ENCODE peak calls at places on chromosome 1, in four cellular contexts. One of them, this sample, is unnamed.

GRCh38 chr1:162629651-162630050 is 2.6 kb upstream of the DDR2 start:
- DNase-seq in uterus: no peak
- DNase-seq in astrocyte of the spinal cord: peak
- DNase-seq in right cardiac atrium: no peak
- DNase-seq in this sample: no peak

GRCh38 chr1:53740621-53741105 is 1.7 kb upstream of the GLIS1 start:
- DNase-seq in uterus: no peak
- DNase-seq in astrocyte of the spinal cord: peak
- DNase-seq in right cardiac atrium: no peak
- DNase-seq in this sample: no peak

GRCh38 chr1:46333300-46334029 is 7.1 kb upstream of the NSUN4 start:
- DNase-seq in uterus: no peak
- DNase-seq in astrocyte of the spinal cord: peak
- DNase-seq in right cardiac atrium: no peak
- DNase-seq in this sample: no peak

GRCh38 chr1:29527314-29528004 is 291.1 kb downstream of the PTPRU start:
- DNase-seq in uterus: no peak
- DNase-seq in astrocyte of the spinal cord: no peak
- DNase-seq in right cardiac atrium: no peak
- DNase-seq in this sample: no peak

GRCh38 chr1:180636138-180636537 is 4.3 kb downstream of the XPR1 start:
- DNase-seq in uterus: no peak
- DNase-seq in astrocyte of the spinal cord: no peak
- DNase-seq in right cardiac atrium: no peak
- DNase-seq in this sample: no peak

GRCh38 chr1:150072959-150073358 is 5.4 kb downstream of the VPS45 start:
- DNase-seq in uterus: no peak
- DNase-seq in astrocyte of the spinal cord: peak
- DNase-seq in right cardiac atrium: no peak
- DNase-seq in this sample: no peak

GRCh38 chr1:153395776-153396175 is 4.9 kb upstream of the S100A8 start:
- DNase-seq in uterus: no peak
- DNase-seq in astrocyte of the spinal cord: no peak
- DNase-seq in right cardiac atrium: no peak
- DNase-seq in this sample: no peak

GRCh38 chr1:240914506-240914905 is 302.6 kb upstream of the GREM2 start:
- DNase-seq in uterus: no peak
- DNase-seq in astrocyte of the spinal cord: no peak
- DNase-seq in right cardiac atrium: no peak
- DNase-seq in this sample: no peak

GRCh38 chr1:47181955-47182680 is 7.7 kb downstream of the PDZK1IP1 start:
- DNase-seq in uterus: no peak
- DNase-seq in astrocyte of the spinal cord: no peak
- DNase-seq in right cardiac atrium: no peak
- DNase-seq in this sample: no peak

GRCh38 chr1:158163000-158163947 is 17.4 kb upstream of the CD1D start:
- DNase-seq in uterus: no peak
- DNase-seq in astrocyte of the spinal cord: no peak
- DNase-seq in right cardiac atrium: no peak
- DNase-seq in this sample: no peak

GRCh38 chr1:14238472-14239059 is 359.9 kb upstream of the KAZN start:
- DNase-seq in uterus: peak
- DNase-seq in astrocyte of the spinal cord: no peak
- DNase-seq in right cardiac atrium: peak
- DNase-seq in this sample: peak

GRCh38 chr1:9292361-9293240 is at the start of gene SPSB1:
- DNase-seq in uterus: peak
- DNase-seq in astrocyte of the spinal cord: peak
- DNase-seq in right cardiac atrium: peak
- DNase-seq in this sample: peak

GRCh38 chr1:100955322-100955721 is 59.4 kb downstream of the SLC30A7 start:
- DNase-seq in uterus: no peak
- DNase-seq in astrocyte of the spinal cord: peak
- DNase-seq in right cardiac atrium: no peak
- DNase-seq in this sample: no peak

GRCh38 chr1:9258629-9259028 is 24.1 kb downstream of the H6PD start:
- DNase-seq in uterus: no peak
- DNase-seq in astrocyte of the spinal cord: no peak
- DNase-seq in right cardiac atrium: no peak
- DNase-seq in this sample: no peak

GRCh38 chr1:221268295-221268694 is 389.1 kb downstream of the HLX start:
- DNase-seq in uterus: no peak
- DNase-seq in astrocyte of the spinal cord: peak
- DNase-seq in right cardiac atrium: no peak
- DNase-seq in this sample: no peak

GRCh38 chr1:218284377-218284916 is 646 bp upstream of the RRP15 start:
- DNase-seq in uterus: no peak
- DNase-seq in astrocyte of the spinal cord: no peak
- DNase-seq in right cardiac atrium: peak
- DNase-seq in this sample: no peak

GRCh38 chr1:7223334-7224080 is 438.3 kb downstream of the CAMTA1 start:
- DNase-seq in uterus: no peak
- DNase-seq in astrocyte of the spinal cord: peak
- DNase-seq in right cardiac atrium: no peak
- DNase-seq in this sample: no peak

GRCh38 chr1:67787746-67788145 is 45.5 kb downstream of the GNG12 start:
- DNase-seq in uterus: no peak
- DNase-seq in astrocyte of the spinal cord: no peak
- DNase-seq in right cardiac atrium: no peak
- DNase-seq in this sample: no peak

GRCh38 chr1:228256626-228257375 is 49.0 kb downstream of the OBSCN start:
- DNase-seq in uterus: no peak
- DNase-seq in astrocyte of the spinal cord: no peak
- DNase-seq in right cardiac atrium: no peak
- DNase-seq in this sample: no peak

GRCh38 chr1:40067023-40067422 is 26.5 kb downstream of the CAP1 start:
- DNase-seq in uterus: no peak
- DNase-seq in astrocyte of the spinal cord: no peak
- DNase-seq in right cardiac atrium: no peak
- DNase-seq in this sample: no peak

GRCh38 chr1:9382923-9383491 is 90.3 kb downstream of the SPSB1 start:
- DNase-seq in uterus: no peak
- DNase-seq in astrocyte of the spinal cord: no peak
- DNase-seq in right cardiac atrium: no peak
- DNase-seq in this sample: no peak

GRCh38 chr1:214550339-214551051 is 907 bp downstream of the PTPN14 start:
- DNase-seq in uterus: peak
- DNase-seq in astrocyte of the spinal cord: peak
- DNase-seq in right cardiac atrium: no peak
- DNase-seq in this sample: no peak

GRCh38 chr1:43997979-43998378 is 6.6 kb downstream of the CCDC24 start:
- DNase-seq in uterus: no peak
- DNase-seq in astrocyte of the spinal cord: no peak
- DNase-seq in right cardiac atrium: no peak
- DNase-seq in this sample: no peak

GRCh38 chr1:161736332-161736969 is 13.1 kb upstream of the DUSP12 start:
- DNase-seq in uterus: no peak
- DNase-seq in astrocyte of the spinal cord: peak
- DNase-seq in right cardiac atrium: no peak
- DNase-seq in this sample: no peak

GRCh38 chr1:51410568-51411460 is 80.5 kb upstream of the TTC39A start:
- DNase-seq in uterus: no peak
- DNase-seq in astrocyte of the spinal cord: peak
- DNase-seq in right cardiac atrium: no peak
- DNase-seq in this sample: no peak

GRCh38 chr1:214337536-214337935 is 56.6 kb downstream of the SMYD2 start:
- DNase-seq in uterus: no peak
- DNase-seq in astrocyte of the spinal cord: peak
- DNase-seq in right cardiac atrium: no peak
- DNase-seq in this sample: no peak

GRCh38 chr1:54220004-54220811 is 20.2 kb downstream of the MRPL37 start:
- DNase-seq in uterus: peak
- DNase-seq in astrocyte of the spinal cord: peak
- DNase-seq in right cardiac atrium: peak
- DNase-seq in this sample: no peak

GRCh38 chr1:117802546-117803257 is 126.7 kb downstream of the GDAP2 start:
- DNase-seq in uterus: no peak
- DNase-seq in astrocyte of the spinal cord: no peak
- DNase-seq in right cardiac atrium: no peak
- DNase-seq in this sample: no peak

GRCh38 chr1:29465755-29466154 is 229.4 kb downstream of the PTPRU start:
- DNase-seq in uterus: no peak
- DNase-seq in astrocyte of the spinal cord: peak
- DNase-seq in right cardiac atrium: no peak
- DNase-seq in this sample: no peak

GRCh38 chr1:3992746-3993145 is 92.7 kb upstream of the C1orf174 start:
- DNase-seq in uterus: no peak
- DNase-seq in astrocyte of the spinal cord: no peak
- DNase-seq in right cardiac atrium: no peak
- DNase-seq in this sample: no peak

GRCh38 chr1:151693057-151693651 is 23.4 kb downstream of the CELF3 start:
- DNase-seq in uterus: no peak
- DNase-seq in astrocyte of the spinal cord: peak
- DNase-seq in right cardiac atrium: no peak
- DNase-seq in this sample: no peak

GRCh38 chr1:145978477-145978859 is 14.0 kb downstream of the POLR3GL start:
- DNase-seq in uterus: no peak
- DNase-seq in astrocyte of the spinal cord: no peak
- DNase-seq in right cardiac atrium: no peak
- DNase-seq in this sample: no peak

GRCh38 chr1:47688161-47688560 is 250.3 kb downstream of the FOXD2 start:
- DNase-seq in uterus: no peak
- DNase-seq in astrocyte of the spinal cord: no peak
- DNase-seq in right cardiac atrium: no peak
- DNase-seq in this sample: no peak

GRCh38 chr1:118984086-118984989 is 3.8 kb downstream of the TBX15 start:
- DNase-seq in uterus: no peak
- DNase-seq in astrocyte of the spinal cord: peak
- DNase-seq in right cardiac atrium: no peak
- DNase-seq in this sample: no peak

GRCh38 chr1:231421616-231421970 is 494 bp downstream of the EGLN1 start:
- DNase-seq in uterus: peak
- DNase-seq in astrocyte of the spinal cord: peak
- DNase-seq in right cardiac atrium: peak
- DNase-seq in this sample: peak

GRCh38 chr1:243550276-243550675 is 294.4 kb downstream of the SDCCAG8 start:
- DNase-seq in uterus: no peak
- DNase-seq in astrocyte of the spinal cord: peak
- DNase-seq in right cardiac atrium: no peak
- DNase-seq in this sample: no peak

DNA sequence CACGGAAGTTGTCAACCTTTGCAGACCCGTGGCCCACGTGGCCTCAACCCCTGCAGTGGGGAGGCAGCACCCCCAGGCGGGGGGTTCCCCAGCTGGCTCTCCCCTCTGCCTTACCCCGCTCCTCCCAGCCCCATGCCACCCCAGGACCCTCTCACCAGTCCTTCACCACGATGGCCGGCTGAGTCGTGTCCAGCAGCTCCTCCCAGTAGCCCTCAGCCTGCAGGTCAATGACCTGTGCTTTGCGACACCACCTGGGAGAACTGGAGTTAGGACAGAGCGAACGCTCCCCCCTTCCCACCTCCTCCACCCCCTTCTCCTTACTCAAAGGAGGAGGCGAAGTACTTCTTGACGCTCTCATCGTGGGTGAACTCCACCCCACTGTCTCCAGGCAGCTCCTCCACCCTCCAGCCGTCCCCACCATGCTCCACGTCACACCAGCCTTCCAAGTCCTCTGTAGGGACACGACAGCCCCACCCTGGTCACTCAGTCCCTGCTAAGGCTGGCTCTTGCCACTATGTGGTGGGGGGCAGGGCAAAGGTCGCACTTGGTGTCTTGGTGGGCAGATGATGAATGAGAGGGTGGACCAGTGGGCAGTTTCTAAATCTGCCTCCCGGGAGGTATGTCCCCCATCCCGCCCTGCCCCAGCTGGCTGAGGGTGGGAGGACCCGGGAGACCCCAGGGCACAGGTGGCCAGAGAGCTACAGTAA is 4.5 kb downstream of the FBXO2 start:
- DNase-seq in uterus: no peak
- DNase-seq in astrocyte of the spinal cord: no peak
- DNase-seq in right cardiac atrium: no peak
- DNase-seq in this sample: no peak
- H3K4me3 ChIP-seq in uterus: no peak
- H3K4me3 ChIP-seq in astrocyte of the spinal cord: no peak
- H3K4me3 ChIP-seq in right cardiac atrium: no peak
- H3K4me3 ChIP-seq in this sample: no peak

DNA sequence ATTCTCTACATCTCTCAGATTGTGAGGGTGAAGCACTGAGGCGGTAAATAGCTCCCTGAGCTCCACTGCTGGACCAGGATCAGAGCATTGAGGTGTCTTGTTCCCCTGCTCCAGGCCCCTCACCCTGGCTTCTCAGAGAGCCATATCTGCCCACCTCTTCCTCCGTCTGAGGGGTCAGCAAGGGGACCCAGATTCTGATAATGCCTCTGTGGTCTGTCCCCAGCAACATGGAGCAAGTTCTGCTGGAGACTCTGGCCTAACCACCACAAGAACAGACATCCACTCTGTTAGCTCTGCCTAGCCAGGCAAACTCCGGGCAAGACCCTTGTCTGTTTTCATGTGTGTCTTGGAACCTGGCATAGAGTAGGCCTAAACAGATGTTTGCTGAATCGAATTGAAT is 2.2 kb downstream of the TRAF5 start:
- DNase-seq in uterus: no peak
- DNase-seq in astrocyte of the spinal cord: no peak
- DNase-seq in right cardiac atrium: no peak
- DNase-seq in this sample: no peak
- H3K4me3 ChIP-seq in uterus: no peak
- H3K4me3 ChIP-seq in astrocyte of the spinal cord: no peak
- H3K4me3 ChIP-seq in right cardiac atrium: no peak
- H3K4me3 ChIP-seq in this sample: no peak

GRCh38 chr1:109996476-109996875 is 11.9 kb downstream of the AHCYL1 start:
- DNase-seq in uterus: no peak
- DNase-seq in astrocyte of the spinal cord: no peak
- DNase-seq in right cardiac atrium: no peak
- DNase-seq in this sample: no peak

GRCh38 chr1:109993885-109994284 is 9.3 kb downstream of the AHCYL1 start:
- DNase-seq in uterus: no peak
- DNase-seq in astrocyte of the spinal cord: no peak
- DNase-seq in right cardiac atrium: no peak
- DNase-seq in this sample: no peak

GRCh38 chr1:109994654-109995053 is 10.1 kb downstream of the AHCYL1 start:
- DNase-seq in uterus: no peak
- DNase-seq in astrocyte of the spinal cord: no peak
- DNase-seq in right cardiac atrium: no peak
- DNase-seq in this sample: no peak

GRCh38 chr1:109997204-109997866 is 12.8 kb downstream of the AHCYL1 start:
- DNase-seq in uterus: no peak
- DNase-seq in astrocyte of the spinal cord: no peak
- DNase-seq in right cardiac atrium: no peak
- DNase-seq in this sample: no peak

DNA sequence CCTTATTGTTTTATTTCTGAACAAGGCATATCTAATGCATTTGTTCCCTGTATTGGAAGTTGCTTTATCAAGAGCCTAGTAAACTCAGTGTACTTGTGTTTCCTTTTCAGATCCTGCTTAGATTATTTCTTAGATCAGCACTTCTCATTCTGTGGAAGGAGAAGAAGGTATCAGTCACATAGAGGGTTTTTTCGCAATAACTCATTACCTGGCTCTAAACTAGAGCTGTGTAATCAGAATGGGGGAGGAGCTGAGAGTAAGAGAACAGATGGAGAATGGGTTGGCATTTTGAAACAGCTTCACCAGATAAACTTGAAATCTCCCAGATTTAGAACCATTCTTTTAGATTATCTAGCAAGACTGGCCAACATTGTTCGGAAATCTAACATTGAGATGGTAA is 11.0 kb downstream of the AHCYL1 start:
- DNase-seq in uterus: no peak
- DNase-seq in astrocyte of the spinal cord: no peak
- DNase-seq in right cardiac atrium: no peak
- DNase-seq in this sample: no peak
- H3K4me3 ChIP-seq in uterus: no peak
- H3K4me3 ChIP-seq in astrocyte of the spinal cord: no peak
- H3K4me3 ChIP-seq in right cardiac atrium: no peak
- H3K4me3 ChIP-seq in this sample: no peak

GRCh38 chr1:236158719-236159118 is 16.4 kb downstream of the GPR137B start:
- DNase-seq in uterus: no peak
- DNase-seq in astrocyte of the spinal cord: no peak
- DNase-seq in right cardiac atrium: no peak
- DNase-seq in this sample: no peak
- H3K4me3 ChIP-seq in uterus: no peak
- H3K4me3 ChIP-seq in astrocyte of the spinal cord: no peak
- H3K4me3 ChIP-seq in right cardiac atrium: no peak
- H3K4me3 ChIP-seq in this sample: no peak

This sample was measured in lower leg skin.